ENCODE peak calls at places on chromosomes 16 and 17, in five cellular contexts. L is T-cell; W is glutamatergic neuron; H is astrocyte of the cerebellum; R is stimulated activated CD4-positive, alpha-beta T cell treated with anti-CD3 and anti-CD28 coated beads, Interleukin-2, amount 100 ng/mL, for 48 hours. G is an unnamed sample.

GRCh38 chr16:68893710-68894705 is 50.7 kb downstream of the TANGO6 start:
- DNase-seq in L (no peak), W (no peak), H (peak), R (no peak), G (peak)

GRCh38 chr16:75271441-75272096 is 20.1 kb upstream of the BCAR1 start:
- DNase-seq in L (no peak), W (no peak), H (no peak), R (no peak), G (no peak)

GRCh38 chr16:66131156-66131807 is 235.2 kb upstream of the CDH5 start:
- DNase-seq in L (no peak), W (no peak), H (no peak), R (no peak), G (no peak)

GRCh38 chr16:70429888-70430666 is 8.8 kb downstream of the ST3GAL2 start:
- DNase-seq in L (no peak), W (no peak), H (no peak), R (no peak), G (no peak)

GRCh38 chr17:3954921-3955320 is 9.3 kb downstream of the ATP2A3 start:
- DNase-seq in L (no peak), W (no peak), H (no peak), R (no peak), G (no peak)

GRCh38 chr17:63555475-63556156 is 5.3 kb downstream of the DCAF7 start:
- DNase-seq in L (no peak), W (no peak), H (no peak), R (no peak), G (no peak)

GRCh38 chr16:19844945-19845641 is 39.6 kb downstream of the GPRC5B start:
- DNase-seq in L (no peak), W (no peak), H (peak), R (no peak), G (no peak)

GRCh38 chr17:17156511-17156910 is 49.6 kb downstream of the PLD6 start:
- DNase-seq in L (no peak), W (no peak), H (no peak), R (no peak), G (no peak)

GRCh38 chr17:57608369-57609124 is 136.6 kb downstream of the CCDC182 start:
- DNase-seq in L (no peak), W (no peak), H (no peak), R (no peak), G (no peak)

GRCh38 chr16:88377961-88378360 is 4.8 kb upstream of the ZNF469 start:
- DNase-seq in L (no peak), W (peak), H (no peak), R (no peak), G (no peak)

GRCh38 chr16:47069841-47070584 is 73.7 kb downstream of the NETO2 start:
- DNase-seq in L (no peak), W (no peak), H (no peak), R (no peak), G (no peak)

GRCh38 chr16:81616321-81617020 is 162.6 kb upstream of the PLCG2 start:
- DNase-seq in L (peak), W (no peak), H (no peak), R (peak), G (no peak)

GRCh38 chr17:46979023-46979870 is at the start of gene RPRML:
- DNase-seq in L (peak), W (peak), H (no peak), R (peak), G (peak)

GRCh38 chr16:11783319-11784047 is 13.6 kb downstream of the ZC3H7A start:
- DNase-seq in L (peak), W (no peak), H (peak), R (no peak), G (no peak)

GRCh38 chr16:35687071-35687470 is 2227.7 kb downstream of the TP53TG3F start:
- DNase-seq in L (no peak), W (no peak), H (no peak), R (no peak), G (no peak)

GRCh38 chr17:79788989-79789942 is 7.6 kb downstream of the CBX8 start:
- DNase-seq in L (no peak), W (peak), H (no peak), R (no peak), G (peak)

GRCh38 chr17:47708864-47709541 is 15.0 kb downstream of the TBKBP1 start:
- DNase-seq in L (no peak), W (peak), H (no peak), R (no peak), G (no peak)

GRCh38 chr17:61475726-61476125 is 23.5 kb downstream of the TBX4 start:
- DNase-seq in L (no peak), W (no peak), H (no peak), R (no peak), G (no peak)

GRCh38 chr16:59192551-59193199 is 458.6 kb upstream of the GOT2 start:
- DNase-seq in L (peak), W (peak), H (no peak), R (peak), G (peak)

GRCh38 chr16:3046506-3047386 is at the start of gene MMP25:
- DNase-seq in L (no peak), W (no peak), H (no peak), R (no peak), G (no peak)

GRCh38 chr17:51572115-51572514 is 311.8 kb downstream of the UTP18 start:
- DNase-seq in L (no peak), W (no peak), H (no peak), R (no peak), G (no peak)

GRCh38 chr17:72774251-72774650 is 318.2 kb downstream of the SLC39A11 start:
- DNase-seq in L (no peak), W (no peak), H (no peak), R (no peak), G (no peak)

GRCh38 chr17:77770331-77771105 is 188.0 kb upstream of the TNRC6C start:
- DNase-seq in L (no peak), W (no peak), H (peak), R (no peak), G (peak)

GRCh38 chr16:87681990-87682570 is 79.8 kb downstream of the JPH3 start:
- DNase-seq in L (no peak), W (no peak), H (peak), R (no peak), G (no peak)

GRCh38 chr16:87664792-87665191 is 62.5 kb downstream of the JPH3 start:
- DNase-seq in L (no peak), W (no peak), H (no peak), R (no peak), G (no peak)

GRCh38 chr17:74354123-74354522 is 7.5 kb downstream of the BTBD17 start:
- DNase-seq in L (peak), W (peak), H (no peak), R (peak), G (peak)

GRCh38 chr16:89971495-89972243 is 23.1 kb downstream of the DEF8 start:
- DNase-seq in L (no peak), W (no peak), H (no peak), R (no peak), G (no peak)

GRCh38 chr16:78249056-78249455 is 149.6 kb downstream of the WWOX start:
- DNase-seq in L (no peak), W (peak), H (no peak), R (no peak), G (peak)

GRCh38 chr17:82152556-82153294 is 54.7 kb upstream of the FASN start:
- DNase-seq in L (no peak), W (no peak), H (no peak), R (no peak), G (no peak)

GRCh38 chr16:19857593-19857992 is 27.1 kb downstream of the GPRC5B start:
- DNase-seq in L (no peak), W (no peak), H (no peak), R (no peak), G (no peak)

GRCh38 chr17:59668816-59669215 is 38.4 kb downstream of the PTRH2 start:
- DNase-seq in L (no peak), W (no peak), H (peak), R (no peak), G (no peak)

G was measured in ecto neural progenitor cell.